ENCODE peak calls at places on chromosomes 3 and 15, in ten cellular contexts. X is AG20443; C is HCT116; B is NCI-H1694 treated with DMSO at 0.1 percent for 48 hours; O is Karpas-422; V is GM04504; W is NCI-H460; N is GM04503; K is C1 segment of cervical spinal cord; M is CD4-positive, alpha-beta T cell. A is an unnamed sample.

GRCh38 chr3:30629736-30630135 is 23.3 kb downstream of the TGFBR2 start:
- DNase-seq in X (no peak), C (no peak), B (no peak), O (no peak), V (no peak), W (no peak), N (no peak), K (no peak), M (no peak), A (no peak)

GRCh38 chr3:102181202-102181920 is 253.5 kb upstream of the ZPLD1 start:
- DNase-seq in X (peak), C (no peak), B (no peak), O (no peak), V (peak), W (no peak), N (peak), K (no peak), M (no peak), A (peak)

GRCh38 chr3:106032479-106032878 is 163.7 kb upstream of the CBLB start:
- DNase-seq in X (no peak), C (no peak), B (no peak), O (no peak), V (no peak), W (no peak), N (no peak), K (no peak), M (no peak), A (no peak)

GRCh38 chr3:64443553-64444331 is 218.5 kb upstream of the PRICKLE2 start:
- DNase-seq in X (peak), C (no peak), B (no peak), O (no peak), V (peak), W (no peak), N (peak), K (no peak), M (no peak), A (peak)

GRCh38 chr15:88419830-88420229 is 47.4 kb downstream of the MRPL46 start:
- DNase-seq in X (no peak), C (no peak), B (no peak), O (no peak), V (no peak), W (no peak), N (no peak), K (no peak), M (no peak), A (peak)

GRCh38 chr15:89391685-89392257 is 57.1 kb upstream of the POLG start:
- DNase-seq in X (no peak), C (no peak), B (no peak), O (no peak), V (no peak), W (no peak), N (no peak), K (no peak), M (no peak), A (no peak)

GRCh38 chr3:182092662-182093262 is 381.0 kb downstream of the SOX2 start:
- DNase-seq in X (no peak), C (no peak), B (peak), O (peak), V (no peak), W (no peak), N (no peak), K (peak), M (no peak), A (no peak)

GRCh38 chr15:88697276-88697675 is 58.5 kb downstream of the ISG20 start:
- DNase-seq in X (no peak), C (no peak), B (no peak), O (no peak), V (no peak), W (no peak), N (no peak), K (no peak), M (no peak), A (no peak)

GRCh38 chr15:84113919-84114318 is 121.7 kb upstream of the GOLGA6L4 start:
- DNase-seq in X (no peak), C (no peak), B (no peak), O (no peak), V (no peak), W (no peak), N (no peak), K (no peak), M (no peak), A (no peak)